ENCODE peak calls at places on chromosomes 5 and 9, in six cellular contexts. S, K, Q, B, V and D are unnamed samples.

GRCh38 chr9:89048611-89049010 is 57.3 kb downstream of the S1PR3 start:
- DNase-seq in B (no peak), S (no peak), Q (no peak), K (no peak), V (no peak), D (no peak)

GRCh38 chr5:143147382-143147781 is 256.1 kb downstream of the NR3C1 start:
- DNase-seq in Q (no peak), V (no peak), K (no peak), B (no peak), S (no peak), D (no peak)

GRCh38 chr5:73673161-73673591 is 47.2 kb downstream of the ARHGEF28 start:
- DNase-seq in B (peak; percentile 90), Q (peak; percentile 92), V (peak; percentile 93), K (no peak), S (no peak), D (peak; percentile 24)

GRCh38 chr5:9105851-9106250 is 440.0 kb downstream of the SEMA5A start:
- DNase-seq in K (no peak), B (peak; percentile 55), V (no peak), S (no peak), Q (no peak), D (peak; percentile 64)

GRCh38 chr5:148393390-148393741 is 9.6 kb downstream of the FBXO38 start:
- DNase-seq in B (peak; percentile 25), Q (no peak), S (no peak), K (no peak), V (no peak), D (no peak)

GRCh38 chr9:70043689-70044449 is at the start of gene MAMDC2:
- DNase-seq in Q (peak; percentile 33), S (peak; percentile 61), K (peak; percentile 32), V (peak; percentile 46), B (peak; percentile 51), D (no peak)

GRCh38 chr5:37619353-37619752 is 220.5 kb downstream of the GDNF start:
- DNase-seq in B (peak; percentile 86), K (no peak), S (no peak), V (peak; percentile 63), Q (peak; percentile 89), D (peak; percentile 19)

GRCh38 chr5:99331061-99331460 is 402.3 kb upstream of the CHD1 start:
- DNase-seq in V (no peak), B (no peak), K (no peak), S (no peak), Q (no peak), D (no peak)

GRCh38 chr5:2751592-2752021 is at the start of gene IRX2:
- DNase-seq in Q (peak; percentile 84), K (peak; percentile 27), S (peak; percentile 93), V (peak; percentile 73), B (peak; percentile 59), D (no peak)

GRCh38 chr5:34001231-34001935 is 6.5 kb downstream of the AMACR start:
- DNase-seq in S (no peak), B (peak; percentile 61), Q (peak; percentile 45), K (no peak), V (peak; percentile 20), D (no peak)

GRCh38 chr5:55187370-55187769 is 14.4 kb upstream of the CDC20B start:
- DNase-seq in B (no peak), Q (no peak), S (no peak), K (no peak), V (peak; percentile 19), D (no peak)

GRCh38 chr9:71806916-71807315 is 38.6 kb upstream of the CEMIP2 start:
- DNase-seq in V (peak; percentile 85), K (peak; percentile 73), Q (peak; percentile 79), B (peak; percentile 67), S (peak; percentile 66), D (peak; percentile 62)

GRCh38 chr9:89603629-89604462 is 966 bp upstream of the GADD45G start:
- DNase-seq in V (peak; percentile 54), K (peak; percentile 91), Q (peak; percentile 40), S (peak; percentile 85), B (peak; percentile 11), D (no peak)

GRCh38 chr9:116064970-116065369 is 88.6 kb upstream of the PAPPA start:
- DNase-seq in B (peak; percentile 22), Q (no peak), S (no peak), V (peak; percentile 29), K (no peak), D (no peak)

GRCh38 chr9:107875571-107875980 is 386.0 kb upstream of the KLF4 start:
- DNase-seq in Q (no peak), K (no peak), V (no peak), S (no peak), B (no peak), D (no peak)

GRCh38 chr5:50623666-50624065 is 42.8 kb upstream of the PARP8 start:
- DNase-seq in V (no peak), S (no peak), K (no peak), Q (no peak), B (no peak), D (no peak)

GRCh38 chr9:95157491-95158151 is 159.9 kb downstream of the FANCC start:
- DNase-seq in V (peak; percentile 96), B (peak; percentile 94), K (peak; percentile 46), Q (peak; percentile 97), S (no peak), D (peak; percentile 85)

GRCh38 chr5:10452768-10453331 is 11.2 kb downstream of the ROPN1L start:
- DNase-seq in B (peak; percentile 95), K (peak; percentile 28), S (no peak), V (peak; percentile 92), Q (peak; percentile 93), D (peak; percentile 74)

GRCh38 chr9:16867571-16868311 is 2.7 kb downstream of the BNC2 start:
- DNase-seq in S (no peak), K (peak; percentile 48), V (peak; percentile 85), Q (peak; percentile 78), B (peak; percentile 81), D (peak; percentile 84)

GRCh38 chr9:27460225-27461023 is 63.7 kb upstream of the IFNK start:
- DNase-seq in K (no peak), S (no peak), V (peak; percentile 31), B (no peak), Q (no peak), D (peak; percentile 56)

GRCh38 chr9:93669958-93670207 is 93.5 kb downstream of the PHF2 start:
- DNase-seq in S (no peak), V (peak; percentile 2), Q (no peak), B (no peak), K (peak; percentile 16), D (no peak)

GRCh38 chr9:114117996-114118830 is 19.1 kb upstream of the KIF12 start:
- DNase-seq in B (no peak), Q (no peak), V (no peak), S (no peak), K (no peak), D (no peak)

GRCh38 chr9:82154573-82154972 is 166.0 kb downstream of the SPATA31D1 start:
- DNase-seq in S (no peak), B (no peak), K (no peak), V (no peak), Q (no peak), D (no peak)

DNA sequence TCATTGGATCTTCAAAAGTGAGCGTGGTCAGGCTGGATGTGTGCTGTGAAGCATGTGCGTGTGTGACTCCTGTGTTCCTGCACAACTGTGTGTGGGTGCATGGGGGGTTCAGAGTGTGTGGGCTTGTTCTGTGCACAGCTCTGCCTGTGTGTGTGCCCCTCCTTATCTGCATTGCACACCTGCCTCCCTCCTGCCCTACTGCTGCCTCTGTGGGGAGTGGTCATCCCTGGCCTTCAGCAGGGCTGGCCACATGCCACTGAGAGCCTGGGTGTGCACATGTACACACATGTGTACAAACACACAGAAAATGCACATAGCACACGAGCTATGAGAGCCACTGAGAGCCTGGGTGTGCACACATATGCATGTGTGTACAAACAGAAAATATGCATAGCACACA is 92.1 kb downstream of the CACNA1B start:
- DNase-seq in Q (no peak), K (peak; percentile 3), V (no peak), S (no peak), B (no peak), D (no peak)
- H3K27me3 ChIP-seq in Q (no peaks in the 10 kb centered on the region), K (no peaks in the 10 kb centered on the region), V (no peaks in the 10 kb centered on the region), S (peaks cover 18% of the 10 kb centered on the region), B (no peaks in the 10 kb centered on the region), D (no peaks in the 10 kb centered on the region)

DNA sequence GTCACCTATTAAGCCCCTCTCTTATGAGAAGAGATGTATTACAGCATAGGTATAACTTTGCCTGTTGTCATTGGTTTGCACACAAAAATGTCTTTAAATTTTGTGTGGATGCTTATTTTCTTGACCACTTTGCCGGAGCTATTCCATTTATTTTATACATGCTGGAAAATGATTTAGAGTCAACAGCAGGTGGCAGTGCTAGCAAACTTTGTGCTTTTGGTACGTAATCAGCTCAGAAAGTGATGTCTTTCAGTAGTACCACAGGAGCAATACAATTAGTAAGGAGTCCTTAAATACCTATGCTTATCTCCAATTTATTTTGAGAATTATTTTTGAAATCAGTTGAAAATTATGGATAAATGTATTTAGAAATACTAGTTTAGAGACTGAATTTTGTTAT is 19.8 kb upstream of the NUDT12 start:
- DNase-seq in B (peak; percentile 50), K (peak; percentile 38), V (peak; percentile 73), S (no peak), Q (peak; percentile 74), D (peak; percentile 54)
- TF ChIP-seq CTCF in B (peak; percentile 56), K (peak; percentile 47), V (peak; percentile 56), S (peak; percentile 32), Q (peak; percentile 58), D (peak; percentile 62)

GRCh38 chr5:169706758-169707450 is 69.8 kb downstream of the DOCK2 start:
- DNase-seq in Q (peak; percentile 67), S (no peak), V (peak; percentile 47), B (peak; percentile 86), K (peak; percentile 79), D (peak; percentile 50)
- H3K36me3 ChIP-seq in Q (no peaks in the 10 kb centered on the region), S (no peaks in the 10 kb centered on the region), V (no peaks in the 10 kb centered on the region), B (no peaks in the 10 kb centered on the region), K (no peaks in the 10 kb centered on the region), D (no peaks in the 10 kb centered on the region)

DNA sequence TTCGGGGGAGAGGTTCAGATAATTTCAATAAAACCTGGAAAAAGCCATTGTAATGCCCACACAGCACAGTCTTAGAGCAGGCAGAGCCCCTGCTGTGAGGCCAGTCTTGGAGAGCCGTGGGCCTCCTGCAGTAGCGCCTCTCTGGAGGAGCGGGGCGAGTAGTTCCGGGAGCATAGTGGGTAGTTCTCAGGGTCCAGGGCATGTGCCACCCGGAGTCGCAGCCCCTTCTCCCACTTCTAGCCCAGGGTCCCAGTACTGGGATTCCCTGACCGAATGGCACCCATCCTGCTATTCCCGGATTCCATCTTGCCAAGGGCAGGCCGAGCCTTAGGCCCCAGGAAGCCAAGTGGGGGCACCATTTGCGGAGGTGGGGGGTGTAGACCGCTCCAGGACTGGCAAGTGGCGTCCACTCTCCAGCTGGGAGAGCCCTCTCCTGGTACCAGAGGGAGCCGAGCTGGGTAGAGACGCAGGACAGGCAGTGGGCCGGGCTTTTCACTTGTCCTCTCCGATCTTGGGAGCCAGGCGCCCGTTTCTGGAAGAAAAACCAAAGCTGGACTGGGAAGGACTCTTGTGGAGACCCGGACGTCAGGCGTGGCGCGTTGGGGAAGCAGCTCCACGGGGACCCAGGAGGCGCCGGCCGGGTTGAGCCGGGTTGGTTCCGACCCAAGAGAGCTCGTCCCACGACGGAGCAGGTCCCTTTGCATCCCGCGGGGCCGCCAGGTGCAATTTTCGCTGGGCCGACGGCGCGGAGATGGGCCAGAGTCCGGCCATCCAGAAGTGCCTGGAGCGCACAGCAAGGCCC is 12.1 kb downstream of the PROP1 start:
- DNase-seq in K (no peak), Q (no peak), S (no peak), V (no peak), B (no peak), D (no peak)
- H3K27me3 ChIP-seq in K (peaks cover 44% of the 10 kb centered on the region), Q (peaks cover 27% of the 10 kb centered on the region), S (peaks cover 79% of the 10 kb centered on the region), V (peaks cover 48% of the 10 kb centered on the region), B (peaks cover 34% of the 10 kb centered on the region), D (peaks cover 43% of the 10 kb centered on the region)

DNA sequence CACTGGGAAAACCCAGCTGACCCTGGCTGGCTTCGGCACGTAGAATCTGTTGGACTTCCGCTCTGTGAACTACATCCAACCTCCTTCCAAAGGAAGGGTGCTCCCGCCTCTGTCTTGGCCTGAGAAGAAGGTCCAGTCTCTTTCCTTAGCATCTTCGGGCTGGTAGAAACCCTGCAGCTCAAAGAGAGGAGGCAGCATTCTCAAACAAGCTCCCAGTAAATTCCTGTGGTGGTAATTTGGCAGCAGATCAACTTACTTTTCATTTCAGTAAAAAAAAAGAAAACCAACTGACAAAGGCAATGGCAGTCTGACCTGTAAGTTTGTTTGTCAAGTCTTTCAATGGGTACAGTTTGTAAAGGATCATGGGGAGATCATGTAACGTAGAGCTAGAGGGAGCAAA is 176.7 kb downstream of the MED10 start:
- DNase-seq in K (no peak), Q (no peak), B (no peak), S (no peak), V (peak; percentile 1), D (no peak)
- TF ChIP-seq CTCF in K (no peak), Q (no peak), B (no peak), S (no peak), V (no peak), D (no peak)